ENCODE peak calls at places on chromosome 9, in four cellular contexts. M, T, L and U are unnamed samples.

GRCh38 chr9:108934323-108934885 is at the start of gene ABITRAM:
- DNase-seq in L (peak), T (peak), M (peak), U (peak)

GRCh38 chr9:105697871-105698270 is 3.5 kb downstream of the TMEM38B start:
- DNase-seq in L (no peak), T (no peak), M (no peak), U (no peak)

GRCh38 chr9:105281926-105282325 is 37.5 kb downstream of the SLC44A1 start:
- DNase-seq in T (no peak), M (no peak), L (no peak), U (no peak)

GRCh38 chr9:109751253-109751652 is 28.7 kb upstream of the PALM2AKAP2 start:
- DNase-seq in L (no peak), M (no peak), T (no peak), U (peak)

GRCh38 chr9:135137398-135137832 is 49.9 kb downstream of the OLFM1 start:
- DNase-seq in T (no peak), L (peak), M (no peak), U (no peak)

GRCh38 chr9:114448706-114449105 is 56.6 kb downstream of the WHRN start:
- DNase-seq in L (no peak), M (no peak), T (no peak), U (no peak)

GRCh38 chr9:125655691-125656410 is 51.2 kb downstream of the MAPKAP1 start:
- DNase-seq in L (no peak), T (no peak), M (no peak), U (no peak)

GRCh38 chr9:22446589-22446949 is at the start of gene DMRTA1:
- DNase-seq in T (no peak), L (no peak), M (no peak), U (no peak)

GRCh38 chr9:135669616-135670285 is 6.6 kb downstream of the LCN9 start:
- DNase-seq in L (no peak), T (no peak), M (no peak), U (no peak)

GRCh38 chr9:4992872-4993271 is 7.8 kb downstream of the JAK2 start:
- DNase-seq in M (no peak), L (no peak), T (no peak), U (no peak)

GRCh38 chr9:85172001-85172978 is 502.8 kb downstream of the NTRK2 start:
- DNase-seq in T (no peak), L (no peak), M (no peak), U (no peak)

GRCh38 chr9:113973963-113974413 is 97.9 kb downstream of the ZNF618 start:
- DNase-seq in M (no peak), L (no peak), T (no peak), U (no peak)

GRCh38 chr9:77793909-77794308 is 145.8 kb upstream of the GNA14 start:
- DNase-seq in M (peak), T (peak), L (no peak), U (no peak)

GRCh38 chr9:132600326-132600984 is 18.0 kb downstream of the BARHL1 start:
- DNase-seq in T (no peak), L (no peak), M (no peak), U (no peak)

GRCh38 chr9:112925058-112925641 is 34.5 kb upstream of the SLC46A2 start:
- DNase-seq in T (peak), L (peak), M (no peak), U (peak)

GRCh38 chr9:129863059-129863690 is 27.9 kb downstream of the USP20 start:
- DNase-seq in L (peak), M (no peak), T (no peak), U (no peak)

GRCh38 chr9:98374385-98375051 is 119.1 kb upstream of the TBC1D2 start:
- DNase-seq in M (no peak), T (no peak), L (peak), U (peak)

GRCh38 chr9:20472646-20473045 is 149.7 kb downstream of the MLLT3 start:
- DNase-seq in M (no peak), L (no peak), T (no peak), U (no peak)

GRCh38 chr9:14403112-14403511 is 89.2 kb upstream of the NFIB start:
- DNase-seq in T (no peak), M (no peak), L (no peak), U (no peak)

GRCh38 chr9:136316896-136317676 is 10.3 kb upstream of the GPSM1 start:
- DNase-seq in L (no peak), T (no peak), M (no peak), U (no peak)

GRCh38 chr9:94717656-94718225 is 8.8 kb upstream of the AOPEP start:
- DNase-seq in M (no peak), L (no peak), T (no peak), U (no peak)

GRCh38 chr9:136312436-136312835 is 8.5 kb upstream of the CCDC187 start:
- DNase-seq in M (no peak), L (peak), T (no peak), U (no peak)

GRCh38 chr9:94919376-94920098 is 193.0 kb downstream of the AOPEP start:
- DNase-seq in M (no peak), T (peak), L (peak), U (no peak)

GRCh38 chr9:133708770-133709611 is 29.2 kb downstream of the SARDH start:
- DNase-seq in L (peak), M (no peak), T (no peak), U (no peak)

GRCh38 chr9:14428781-14429230 is 114.9 kb upstream of the NFIB start:
- DNase-seq in L (peak), M (peak), T (peak), U (peak)

GRCh38 chr9:126631254-126631653 is 17.5 kb downstream of the LMX1B start:
- DNase-seq in M (no peak), L (peak), T (no peak), U (no peak)

GRCh38 chr9:95268681-95269080 is 48.8 kb downstream of the FANCC start:
- DNase-seq in M (no peak), L (no peak), T (peak), U (peak)

DNA sequence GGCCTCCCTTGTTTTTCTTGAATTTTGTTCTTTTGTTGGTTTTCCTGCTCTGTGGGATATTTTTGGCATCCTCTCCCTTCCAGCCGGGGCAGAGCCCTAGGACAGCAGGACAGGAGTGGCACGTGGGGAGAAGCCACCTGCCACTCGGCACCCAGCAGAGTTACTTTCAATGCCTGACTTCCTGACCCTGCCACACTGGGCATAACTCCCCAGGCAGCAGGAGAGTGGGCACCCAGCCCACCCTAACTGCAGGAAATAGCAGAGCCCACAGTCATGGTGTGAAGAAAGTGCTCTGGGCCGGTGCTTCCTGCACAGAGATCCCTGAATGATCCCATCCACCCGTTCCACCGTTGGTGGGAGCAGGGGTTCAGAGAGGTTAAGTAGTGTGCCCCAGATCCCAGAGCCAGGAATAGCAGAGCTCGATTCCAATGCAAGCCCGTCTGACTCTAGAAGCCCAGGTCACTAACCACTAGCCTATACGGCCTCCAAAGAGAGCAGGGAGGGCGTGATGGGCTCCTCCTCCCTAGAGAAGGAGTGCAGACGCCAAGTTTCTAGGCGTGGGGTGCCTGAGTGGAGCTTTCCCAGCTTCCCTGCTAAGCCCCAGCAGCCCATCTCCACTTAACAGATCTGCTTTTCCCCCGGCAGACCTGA is 8.2 kb upstream of the NUP214 start:
- DNase-seq in M (no peak), L (peak), T (no peak), U (no peak)
- TF ChIP-seq TCF7L2 in M (no peak), L (no peak), T (no peak), U (no peak)

GRCh38 chr9:91770229-91770628 is 179.8 kb downstream of the ROR2 start:
- DNase-seq in M (no peak), T (no peak), L (no peak), U (no peak)

GRCh38 chr9:91773166-91773565 is 176.9 kb downstream of the ROR2 start:
- DNase-seq in M (no peak), T (no peak), L (no peak), U (no peak)

GRCh38 chr9:91771864-91772263 is 178.2 kb downstream of the ROR2 start:
- DNase-seq in L (no peak), M (no peak), T (no peak), U (no peak)

GRCh38 chr9:91768977-91769916 is 180.8 kb downstream of the ROR2 start:
- DNase-seq in M (no peak), T (no peak), L (no peak), U (no peak)

DNA sequence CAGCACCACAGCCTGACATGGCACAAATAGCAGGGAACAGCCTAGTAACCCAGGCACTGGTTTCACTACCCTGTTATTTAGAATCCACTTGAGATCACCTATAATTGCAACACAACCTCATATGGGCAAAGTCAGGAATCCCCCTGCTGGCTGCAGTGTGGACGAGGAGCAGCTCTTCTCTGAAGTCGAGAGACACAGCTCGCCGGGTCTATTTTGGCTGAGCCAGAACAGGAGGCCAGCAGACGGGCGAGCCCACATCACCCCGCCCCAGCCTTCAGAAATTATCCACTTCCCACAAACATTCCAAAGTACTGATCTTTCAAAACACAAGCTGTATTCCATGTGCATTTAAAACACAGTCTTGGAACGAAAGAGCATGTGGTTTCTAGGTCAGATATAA is 179.0 kb downstream of the ROR2 start:
- DNase-seq in T (no peak), L (no peak), M (no peak), U (no peak)
- TF ChIP-seq TCF7L2 in T (no peak), L (no peak), M (no peak), U (no peak)

GRCh38 chr9:83198336-83198735 is 135.4 kb upstream of the RASEF start:
- DNase-seq in L (no peak), M (no peak), T (no peak), U (no peak)
- TF ChIP-seq TCF7L2 in L (no peak), M (no peak), T (no peak), U (no peak)

GRCh38 chr9:76302543-76302942 is 91.7 kb downstream of the RFK start:
- DNase-seq in M (no peak), T (no peak), L (no peak), U (no peak)

GRCh38 chr9:76298497-76299144 is 95.6 kb downstream of the RFK start:
- DNase-seq in M (no peak), T (no peak), L (no peak), U (no peak)

GRCh38 chr9:76297721-76298239 is 96.4 kb downstream of the RFK start:
- DNase-seq in M (no peak), T (no peak), L (no peak), U (no peak)

DNA sequence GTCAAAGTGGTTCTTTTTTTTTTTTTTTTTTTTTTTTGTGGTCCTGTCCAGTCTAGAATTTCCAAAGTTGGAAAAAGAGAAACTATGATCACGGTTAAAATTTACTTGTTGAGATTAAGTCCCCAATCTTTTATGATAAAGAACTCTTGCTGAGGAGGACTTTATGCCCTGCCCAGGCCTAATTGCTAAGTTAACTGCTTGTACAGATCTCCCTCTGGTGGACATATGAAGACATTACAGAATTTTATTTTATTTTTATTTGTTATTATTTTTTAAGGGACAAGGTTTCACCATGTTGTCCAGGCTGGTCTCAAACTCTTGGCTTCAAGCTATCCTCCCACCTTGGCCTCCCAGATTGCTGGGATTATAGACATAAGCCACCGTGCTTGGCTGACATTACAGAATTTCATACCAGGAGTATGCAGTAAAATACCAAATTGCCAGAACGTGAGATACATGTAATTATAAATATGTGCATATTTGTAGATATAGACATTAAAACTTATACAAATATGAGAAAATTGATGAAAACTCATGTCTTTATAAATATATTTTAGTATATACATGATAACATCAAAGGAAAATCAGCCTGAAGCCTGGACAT is 91.2 kb downstream of the RFK start:
- DNase-seq in T (peak), M (no peak), L (peak), U (peak)
- TF ChIP-seq TCF7L2 in T (no peak), M (no peak), L (no peak), U (no peak)

DNA sequence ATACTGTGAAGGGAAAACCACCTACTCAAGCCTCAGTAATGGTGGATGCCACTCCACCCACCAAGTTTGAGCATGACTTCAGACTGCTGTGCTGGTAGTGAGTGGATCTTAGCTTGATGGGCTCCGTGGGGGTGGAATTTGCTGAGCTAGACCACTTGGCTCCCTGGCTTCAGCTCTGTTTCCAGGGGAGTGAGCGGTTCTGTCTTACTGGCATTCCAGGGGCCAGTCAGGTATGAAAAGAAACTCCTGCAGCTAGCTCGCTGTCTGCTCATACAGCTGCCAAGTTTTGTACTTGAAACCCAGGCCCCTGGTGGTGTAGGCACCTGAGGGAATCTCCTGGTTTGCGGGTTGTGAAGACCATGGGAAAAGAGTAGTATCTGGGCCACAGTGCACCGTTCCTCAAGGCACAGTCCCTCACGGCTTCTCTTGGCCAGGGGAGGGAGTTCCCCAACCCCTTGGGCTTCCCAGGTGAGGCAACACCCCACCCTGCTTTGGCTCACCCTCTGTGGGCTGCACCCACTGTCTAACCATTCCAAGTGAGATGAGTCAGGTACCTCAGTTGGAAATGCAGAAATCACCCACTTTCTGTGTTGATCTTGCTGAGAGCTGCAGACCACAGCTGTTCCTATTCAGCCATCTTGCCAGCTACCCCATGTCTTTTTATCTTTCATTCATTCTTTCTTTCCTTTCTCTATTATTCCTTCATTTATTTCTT is 211.9 kb upstream of the C9orf72 start:
- DNase-seq in L (no peak), T (no peak), M (no peak), U (no peak)
- TF ChIP-seq TCF7L2 in L (no peak), T (no peak), M (no peak), U (no peak)

DNA sequence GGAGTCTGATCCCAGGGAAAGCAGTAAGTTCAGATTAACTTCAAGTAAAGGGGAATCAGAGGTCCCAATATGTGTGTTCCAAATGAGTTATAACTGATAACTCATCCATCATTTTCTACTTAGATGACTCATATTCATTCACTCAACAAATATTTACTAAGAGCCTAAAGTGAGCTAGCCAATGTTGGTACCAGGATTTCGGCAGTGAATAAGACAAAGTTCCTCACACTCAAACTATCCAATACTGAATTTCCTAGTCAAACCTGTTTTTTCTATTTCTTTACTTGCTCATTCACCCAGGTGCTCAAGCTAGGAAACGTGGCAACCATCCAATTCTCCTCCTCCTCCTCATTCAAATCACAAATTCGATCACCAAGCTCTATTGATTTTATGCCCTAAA is 25.8 kb downstream of the FBXW2 start:
- DNase-seq in M (no peak), L (no peak), T (no peak), U (peak)
- TF ChIP-seq TCF7L2 in M (no peak), L (no peak), T (no peak), U (no peak)

DNA sequence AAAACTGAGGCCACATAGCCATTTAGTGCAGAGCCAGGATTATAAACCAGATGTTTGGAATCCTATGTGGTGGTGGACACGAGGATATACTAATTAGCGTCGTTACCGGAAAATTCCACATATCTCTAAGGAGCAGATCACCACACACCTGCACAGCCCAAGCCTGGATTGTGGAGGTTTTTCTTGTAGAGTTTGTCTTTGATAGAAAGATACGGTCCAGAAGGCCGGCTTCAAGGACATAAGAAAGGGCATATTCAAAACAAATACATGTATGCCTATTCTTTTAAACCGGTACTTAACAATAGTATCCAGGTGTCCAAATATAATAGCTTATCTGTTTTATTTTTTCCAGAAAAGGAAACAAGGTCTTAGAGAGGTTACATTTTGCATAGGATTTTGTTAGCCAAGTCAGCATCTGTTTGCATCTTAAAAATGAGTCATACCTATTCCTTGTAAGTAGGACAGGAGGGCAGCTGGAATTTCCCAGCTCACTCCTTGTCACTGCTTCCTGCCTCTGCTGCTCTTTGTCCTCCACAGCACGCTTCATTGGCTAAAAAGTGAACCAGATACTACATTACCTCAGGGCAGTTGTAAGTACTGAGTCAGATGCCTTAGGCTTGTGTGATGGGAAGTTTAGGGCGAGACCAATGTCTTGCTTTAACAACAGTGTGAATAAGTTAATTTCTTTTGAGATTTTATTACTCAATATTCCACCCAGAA is 3.6 kb downstream of the TMC1 start:
- DNase-seq in T (peak), M (peak), L (no peak), U (no peak)
- TF ChIP-seq TCF7L2 in T (no peak), M (peak), L (no peak), U (no peak)

GRCh38 chr9:93645149-93645889 is 68.9 kb downstream of the PHF2 start:
- DNase-seq in M (no peak), L (no peak), T (no peak), U (no peak)
- TF ChIP-seq TCF7L2 in M (no peak), L (no peak), T (no peak), U (no peak)